ENCODE peak calls at places on chromosomes 11 and 22, in four cellular contexts. One of them, this sample, is unnamed.
A peak's percentile ranks its signal among the peaks of the same experiment; 100 is the strongest.

GRCh38 chr22:30205281-30206115 is 41.1 kb downstream of the LIF start:
- DNase-seq in pancreas: no peak
- DNase-seq in endothelial cell: no peak
- DNase-seq in retinal pigment epithelial cell: no peak
- DNase-seq in this sample: peak; percentile 90

GRCh38 chr11:35553021-35553420 is 27.6 kb upstream of the PAMR1 start:
- DNase-seq in retinal pigment epithelial cell: no peak
- DNase-seq in pancreas: no peak
- DNase-seq in endothelial cell: no peak
- DNase-seq in this sample: no peak

GRCh38 chr11:116707250-116707649 is 65.5 kb downstream of the BUD13 start:
- DNase-seq in endothelial cell: no peak
- DNase-seq in retinal pigment epithelial cell: no peak
- DNase-seq in pancreas: peak; percentile 90
- DNase-seq in this sample: no peak

GRCh38 chr11:16612801-16613400 is 125.5 kb upstream of the C11orf58 start:
- DNase-seq in endothelial cell: peak; percentile 20
- DNase-seq in pancreas: no peak
- DNase-seq in retinal pigment epithelial cell: no peak
- DNase-seq in this sample: no peak

GRCh38 chr11:46346886-46347636 is at the start of gene DGKZ:
- DNase-seq in retinal pigment epithelial cell: no peak
- DNase-seq in pancreas: peak; percentile 95
- DNase-seq in endothelial cell: peak; percentile 98
- DNase-seq in this sample: no peak

GRCh38 chr11:71548716-71549151 is 514 bp downstream of the KRTAP5-9 start:
- DNase-seq in pancreas: no peak
- DNase-seq in retinal pigment epithelial cell: no peak
- DNase-seq in endothelial cell: no peak
- DNase-seq in this sample: no peak

GRCh38 chr11:69264486-69264885 is 29.5 kb upstream of the MYEOV start:
- DNase-seq in retinal pigment epithelial cell: no peak
- DNase-seq in endothelial cell: no peak
- DNase-seq in pancreas: no peak
- DNase-seq in this sample: no peak

GRCh38 chr22:45932066-45932465 is 44.9 kb downstream of the WNT7B start:
- DNase-seq in retinal pigment epithelial cell: peak; percentile 6
- DNase-seq in endothelial cell: no peak
- DNase-seq in pancreas: no peak
- DNase-seq in this sample: no peak

GRCh38 chr22:27487600-27488450 is 313.7 kb downstream of the MN1 start:
- DNase-seq in endothelial cell: no peak
- DNase-seq in retinal pigment epithelial cell: no peak
- DNase-seq in pancreas: no peak
- DNase-seq in this sample: no peak

GRCh38 chr22:50151571-50152537 is 18.7 kb upstream of the PANX2 start:
- DNase-seq in retinal pigment epithelial cell: no peak
- DNase-seq in pancreas: no peak
- DNase-seq in endothelial cell: no peak
- DNase-seq in this sample: no peak

GRCh38 chr11:2942447-2942846 is 13.2 kb upstream of the PHLDA2 start:
- DNase-seq in pancreas: no peak
- DNase-seq in retinal pigment epithelial cell: no peak
- DNase-seq in endothelial cell: no peak
- DNase-seq in this sample: no peak

GRCh38 chr22:50481440-50482106 is at the start of gene ADM2:
- DNase-seq in pancreas: peak; percentile 86
- DNase-seq in endothelial cell: peak; percentile 36
- DNase-seq in retinal pigment epithelial cell: no peak
- DNase-seq in this sample: no peak

GRCh38 chr11:37946155-37946766 is 1348.2 kb upstream of the RAG2 start:
- DNase-seq in retinal pigment epithelial cell: no peak
- DNase-seq in pancreas: no peak
- DNase-seq in endothelial cell: peak; percentile 54
- DNase-seq in this sample: no peak

GRCh38 chr11:36037031-36037430 is 93.2 kb downstream of the LDLRAD3 start:
- DNase-seq in pancreas: peak; percentile 87
- DNase-seq in retinal pigment epithelial cell: no peak
- DNase-seq in endothelial cell: no peak
- DNase-seq in this sample: peak; percentile 68

GRCh38 chr11:75275581-75275980 is 35.0 kb downstream of the TPBGL start:
- DNase-seq in pancreas: no peak
- DNase-seq in endothelial cell: no peak
- DNase-seq in retinal pigment epithelial cell: no peak
- DNase-seq in this sample: no peak

GRCh38 chr11:15189646-15190365 is 75.1 kb downstream of the INSC start:
- DNase-seq in pancreas: no peak
- DNase-seq in endothelial cell: no peak
- DNase-seq in retinal pigment epithelial cell: no peak
- DNase-seq in this sample: no peak

GRCh38 chr11:128860571-128861361 is 6.3 kb downstream of the KCNJ1 start:
- DNase-seq in retinal pigment epithelial cell: no peak
- DNase-seq in pancreas: no peak
- DNase-seq in endothelial cell: no peak
- DNase-seq in this sample: no peak

GRCh38 chr22:23750744-23751440 is at the start of gene ZNF70:
- DNase-seq in pancreas: peak; percentile 97
- DNase-seq in endothelial cell: peak; percentile 82
- DNase-seq in retinal pigment epithelial cell: no peak
- DNase-seq in this sample: peak; percentile 48

GRCh38 chr22:44429941-44430587 is 68.0 kb downstream of the RTL6 start:
- DNase-seq in retinal pigment epithelial cell: no peak
- DNase-seq in pancreas: no peak
- DNase-seq in endothelial cell: no peak
- DNase-seq in this sample: no peak

GRCh38 chr11:20015529-20016427 is 144.5 kb downstream of the DBX1 start:
- DNase-seq in retinal pigment epithelial cell: peak; percentile 34
- DNase-seq in pancreas: no peak
- DNase-seq in endothelial cell: no peak
- DNase-seq in this sample: no peak

GRCh38 chr11:34425863-34426262 is 12.9 kb upstream of the CAT start:
- DNase-seq in endothelial cell: no peak
- DNase-seq in retinal pigment epithelial cell: no peak
- DNase-seq in pancreas: no peak
- DNase-seq in this sample: peak; percentile 67

GRCh38 chr11:3853935-3854659 is 1.4 kb upstream of the STIM1 start:
- DNase-seq in endothelial cell: no peak
- DNase-seq in retinal pigment epithelial cell: no peak
- DNase-seq in pancreas: no peak
- DNase-seq in this sample: no peak

GRCh38 chr11:90332415-90332814 is 109.6 kb upstream of the CHORDC1 start:
- DNase-seq in endothelial cell: no peak
- DNase-seq in retinal pigment epithelial cell: peak; percentile 2
- DNase-seq in pancreas: no peak
- DNase-seq in this sample: no peak

GRCh38 chr11:134371436-134372185 is 39.8 kb downstream of the GLB1L2 start:
- DNase-seq in retinal pigment epithelial cell: no peak
- DNase-seq in pancreas: peak; percentile 25
- DNase-seq in endothelial cell: no peak
- DNase-seq in this sample: no peak

GRCh38 chr11:57597971-57598830 is 716 bp downstream of the SERPING1 start:
- DNase-seq in retinal pigment epithelial cell: no peak
- DNase-seq in pancreas: peak; percentile 78
- DNase-seq in endothelial cell: peak; percentile 85
- DNase-seq in this sample: no peak

GRCh38 chr11:122046846-122047245 is 69.2 kb downstream of the BLID start:
- DNase-seq in retinal pigment epithelial cell: no peak
- DNase-seq in pancreas: no peak
- DNase-seq in endothelial cell: no peak
- DNase-seq in this sample: no peak

GRCh38 chr11:116879789-116880402 is 42.5 kb upstream of the APOA1 start:
- DNase-seq in pancreas: no peak
- DNase-seq in endothelial cell: peak; percentile 14
- DNase-seq in retinal pigment epithelial cell: peak; percentile 39
- DNase-seq in this sample: peak; percentile 41

GRCh38 chr11:111945198-111945597 is 8.1 kb downstream of the DIXDC1 start:
- DNase-seq in pancreas: no peak
- DNase-seq in endothelial cell: no peak
- DNase-seq in retinal pigment epithelial cell: no peak
- DNase-seq in this sample: no peak

GRCh38 chr11:77410076-77410827 is 63.6 kb downstream of the PAK1 start:
- DNase-seq in pancreas: no peak
- DNase-seq in endothelial cell: no peak
- DNase-seq in retinal pigment epithelial cell: no peak
- DNase-seq in this sample: no peak

GRCh38 chr11:65920035-65920802 is 993 bp downstream of the DRAP1 start:
- DNase-seq in pancreas: peak; percentile 88
- DNase-seq in endothelial cell: no peak
- DNase-seq in retinal pigment epithelial cell: no peak
- DNase-seq in this sample: no peak

GRCh38 chr11:72685560-72686480 is 11.6 kb upstream of the PDE2A start:
- DNase-seq in pancreas: no peak
- DNase-seq in retinal pigment epithelial cell: no peak
- DNase-seq in endothelial cell: no peak
- DNase-seq in this sample: no peak

GRCh38 chr11:72682238-72682872 is 8.1 kb upstream of the PDE2A start:
- DNase-seq in retinal pigment epithelial cell: no peak
- DNase-seq in endothelial cell: no peak
- DNase-seq in pancreas: no peak
- DNase-seq in this sample: no peak

GRCh38 chr11:72683782-72684200 is 9.6 kb upstream of the PDE2A start:
- DNase-seq in endothelial cell: peak; percentile 93
- DNase-seq in retinal pigment epithelial cell: no peak
- DNase-seq in pancreas: peak; percentile 84
- DNase-seq in this sample: no peak

GRCh38 chr11:72686639-72687215 is 12.5 kb upstream of the PDE2A start:
- DNase-seq in pancreas: no peak
- DNase-seq in endothelial cell: no peak
- DNase-seq in retinal pigment epithelial cell: no peak
- DNase-seq in this sample: no peak

GRCh38 chr11:72684236-72684912 is 10.2 kb upstream of the PDE2A start:
- DNase-seq in pancreas: peak; percentile 81
- DNase-seq in retinal pigment epithelial cell: no peak
- DNase-seq in endothelial cell: peak; percentile 63
- DNase-seq in this sample: no peak
- TF ChIP-seq CTCF in pancreas: peak; percentile 32
- TF ChIP-seq CTCF in retinal pigment epithelial cell: peak; percentile 76
- TF ChIP-seq CTCF in endothelial cell: peak; percentile 61
- TF ChIP-seq CTCF in this sample: peak; percentile 86

GRCh38 chr11:62392944-62393628 is 25.7 kb upstream of the SCGB1A1 start:
- DNase-seq in endothelial cell: no peak
- DNase-seq in pancreas: no peak
- DNase-seq in retinal pigment epithelial cell: no peak
- DNase-seq in this sample: no peak
- TF ChIP-seq CTCF in endothelial cell: no peak
- TF ChIP-seq CTCF in pancreas: no peak
- TF ChIP-seq CTCF in retinal pigment epithelial cell: no peak
- TF ChIP-seq CTCF in this sample: peak; percentile 33

GRCh38 chr22:49015993-49016908 is 811.4 kb downstream of the BRD1 start:
- DNase-seq in pancreas: no peak
- DNase-seq in retinal pigment epithelial cell: no peak
- DNase-seq in endothelial cell: no peak
- DNase-seq in this sample: no peak
- TF ChIP-seq CTCF in pancreas: no peak
- TF ChIP-seq CTCF in retinal pigment epithelial cell: no peak
- TF ChIP-seq CTCF in endothelial cell: no peak
- TF ChIP-seq CTCF in this sample: no peak

GRCh38 chr11:1807628-1807995 is 27.2 kb upstream of the SYT8 start:
- DNase-seq in retinal pigment epithelial cell: no peak
- DNase-seq in endothelial cell: no peak
- DNase-seq in pancreas: no peak
- DNase-seq in this sample: no peak
- TF ChIP-seq CTCF in retinal pigment epithelial cell: peak; percentile 12
- TF ChIP-seq CTCF in endothelial cell: no peak
- TF ChIP-seq CTCF in pancreas: no peak
- TF ChIP-seq CTCF in this sample: no peak

DNA sequence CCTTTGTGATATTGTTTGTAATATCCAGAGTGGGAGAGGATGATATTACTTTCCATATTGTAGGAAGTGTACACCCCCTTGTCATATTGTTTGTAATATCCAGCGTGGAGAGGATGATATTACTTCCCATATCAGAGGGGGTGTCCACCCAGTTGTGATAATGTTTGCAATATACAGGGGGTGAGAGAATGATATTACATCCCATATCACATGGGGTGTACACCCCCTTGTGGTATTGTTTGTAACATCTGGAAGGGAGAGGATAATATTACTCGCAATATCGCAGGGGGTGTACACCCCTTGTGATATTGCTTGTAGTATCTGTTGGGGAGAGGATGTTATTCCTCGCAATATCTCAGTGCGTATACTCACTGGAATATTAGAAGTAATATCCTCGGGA is 61.5 kb downstream of the PRSS23 start:
- DNase-seq in endothelial cell: no peak
- DNase-seq in retinal pigment epithelial cell: no peak
- DNase-seq in pancreas: no peak
- DNase-seq in this sample: no peak
- TF ChIP-seq CTCF in endothelial cell: no peak
- TF ChIP-seq CTCF in retinal pigment epithelial cell: peak; percentile 20
- TF ChIP-seq CTCF in pancreas: no peak
- TF ChIP-seq CTCF in this sample: no peak

GRCh38 chr11:296976-297665 is 2.2 kb downstream of the IFITM5 start:
- DNase-seq in retinal pigment epithelial cell: no peak
- DNase-seq in endothelial cell: no peak
- DNase-seq in pancreas: peak; percentile 73
- DNase-seq in this sample: no peak

GRCh38 chr11:299081-299891 is at the start of gene IFITM5:
- DNase-seq in retinal pigment epithelial cell: no peak
- DNase-seq in endothelial cell: no peak
- DNase-seq in pancreas: peak; percentile 83
- DNase-seq in this sample: no peak

GRCh38 chr11:297666-298405 is 1.5 kb downstream of the IFITM5 start:
- DNase-seq in retinal pigment epithelial cell: no peak
- DNase-seq in pancreas: peak; percentile 73
- DNase-seq in endothelial cell: no peak
- DNase-seq in this sample: no peak

GRCh38 chr11:298406-299065 is 790 bp downstream of the IFITM5 start:
- DNase-seq in retinal pigment epithelial cell: no peak
- DNase-seq in pancreas: peak; percentile 88
- DNase-seq in endothelial cell: no peak
- DNase-seq in this sample: no peak

DNA sequence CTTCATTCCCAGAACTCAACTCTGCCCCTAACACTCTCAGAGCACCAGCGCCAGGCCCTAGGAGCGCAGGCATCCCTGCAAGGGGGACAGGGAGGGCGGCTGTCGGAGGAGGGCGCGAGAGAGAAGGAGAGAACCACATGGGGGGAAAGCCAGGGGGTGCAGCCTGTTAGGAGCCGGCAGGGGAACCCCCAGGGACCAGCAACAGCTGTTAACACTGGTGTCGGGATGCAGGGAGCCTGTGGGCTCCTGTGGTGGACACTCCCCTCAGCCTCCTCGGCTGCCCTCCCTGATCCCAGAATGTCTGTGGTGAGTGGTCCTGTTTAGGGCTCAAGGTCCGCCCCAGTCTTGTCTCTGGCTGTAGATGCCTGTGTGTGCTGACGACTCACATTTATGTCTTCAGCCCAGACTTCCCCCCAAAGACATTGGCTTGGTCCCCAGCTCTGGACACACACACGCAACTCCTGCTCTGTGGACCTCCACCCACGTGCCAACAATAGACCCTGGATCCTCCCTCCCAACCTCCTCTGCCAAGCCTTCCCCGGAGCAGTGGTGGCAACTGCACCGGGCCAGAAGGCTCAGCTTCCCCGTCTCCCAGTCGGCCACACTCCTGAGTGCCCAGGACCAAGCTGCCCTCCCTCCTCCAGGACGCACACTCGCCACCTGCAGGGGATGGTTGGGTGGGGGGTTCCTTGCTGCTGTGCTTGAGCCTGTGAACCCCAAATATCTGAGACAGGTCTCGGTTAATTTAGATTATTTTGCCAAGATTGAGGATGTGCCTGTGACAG is 817 bp upstream of the IFITM5 start:
- DNase-seq in pancreas: peak; percentile 81
- DNase-seq in endothelial cell: no peak
- DNase-seq in retinal pigment epithelial cell: no peak
- DNase-seq in this sample: no peak
- TF ChIP-seq CTCF in pancreas: no peak
- TF ChIP-seq CTCF in endothelial cell: no peak
- TF ChIP-seq CTCF in retinal pigment epithelial cell: peak; percentile 23
- TF ChIP-seq CTCF in this sample: peak; percentile 30